ENCODE peak calls at places on chromosomes 5 and 9, in seven cellular contexts. T is astrocyte, O is ovary, Y is psoas muscle, Q is H9, H is left ventricle myocardium inferior, Z is mucosa of descending colon. R is an unnamed sample. For H3K4me1, the result is how much of the 10 kb centered on the place peaks cover.

GRCh38 chr9:116924462-116925110 is 237.5 kb downstream of the TRIM32 start:
- DNase-seq in Y (no peak), Q (no peak), O (no peak), H (no peak), Z (no peak), T (no peak), R (no peak)

GRCh38 chr5:169805527-169805934 is 168.5 kb downstream of the DOCK2 start:
- DNase-seq in Q (peak), Z (no peak), O (no peak), Y (no peak), H (no peak), T (peak), R (no peak)

GRCh38 chr5:56105511-56106372 is 111.0 kb upstream of the IL6ST start:
- DNase-seq in H (no peak), Q (no peak), T (no peak), Z (no peak), Y (no peak), O (no peak), R (no peak)

GRCh38 chr5:885529-885928 is 7.1 kb downstream of the BRD9 start:
- DNase-seq in Q (no peak), H (peak), T (no peak), O (no peak), Y (no peak), Z (no peak), R (no peak)

GRCh38 chr5:144697847-144698262 is 527.2 kb downstream of the KCTD16 start:
- DNase-seq in Y (no peak), T (peak), O (no peak), Z (no peak), Q (no peak), H (no peak), R (peak)

GRCh38 chr5:75054110-75054930 is 2.0 kb upstream of the GCNT4 start:
- DNase-seq in Q (peak), H (peak), T (peak), Z (peak), Y (peak), O (no peak), R (no peak)

GRCh38 chr9:4259489-4259888 is 40.4 kb downstream of the GLIS3 start:
- DNase-seq in Y (no peak), H (no peak), Z (no peak), T (no peak), Q (no peak), O (no peak), R (peak)

GRCh38 chr5:172106511-172107356 is 81.3 kb downstream of the STK10 start:
- DNase-seq in Z (no peak), Y (peak), Q (peak), O (peak), H (peak), T (no peak), R (peak)

GRCh38 chr5:124806026-124806856 is 59.8 kb upstream of the ZNF608 start:
- DNase-seq in T (peak), Q (peak), H (peak), Y (peak), O (peak), Z (peak), R (peak)

GRCh38 chr9:69542942-69543704 is 129.0 kb downstream of the APBA1 start:
- DNase-seq in H (peak), O (no peak), Q (peak), T (no peak), Y (no peak), Z (no peak), R (no peak)

GRCh38 chr5:88667187-88668141 is 215.5 kb downstream of the MEF2C start:
- DNase-seq in O (no peak), Z (no peak), Q (peak), Y (no peak), H (no peak), T (no peak), R (no peak)

GRCh38 chr9:107685901-107686300 is 196.3 kb upstream of the KLF4 start:
- DNase-seq in O (no peak), T (peak), Y (no peak), Z (no peak), Q (no peak), H (no peak), R (peak)

GRCh38 chr5:146448783-146449519 is 1.8 kb downstream of the TCERG1 start:
- DNase-seq in T (no peak), O (no peak), H (no peak), Y (no peak), Q (no peak), Z (no peak), R (no peak)

GRCh38 chr5:29833394-29833793 is 1360.1 kb upstream of the CDH6 start:
- DNase-seq in Z (no peak), Y (no peak), O (no peak), Q (no peak), T (no peak), H (no peak), R (no peak)

GRCh38 chr9:108673386-108673785 is 182.4 kb downstream of the ACTL7B start:
- DNase-seq in Y (no peak), T (peak), O (no peak), Q (no peak), Z (no peak), H (no peak), R (peak)

GRCh38 chr5:145948921-145949320 is 12.5 kb downstream of the SH3RF2 start:
- DNase-seq in H (no peak), Q (no peak), Z (no peak), O (no peak), Y (no peak), T (no peak), R (no peak)

GRCh38 chr9:124818431-124819281 is 34.6 kb upstream of the WDR38 start:
- DNase-seq in Q (peak), Y (no peak), T (peak), O (no peak), H (no peak), Z (peak), R (peak)

GRCh38 chr5:106959447-106959846 is 711.3 kb downstream of the EFNA5 start:
- DNase-seq in O (no peak), Z (no peak), H (no peak), T (peak), Y (no peak), Q (no peak), R (peak)

GRCh38 chr5:139371482-139372435 is 11.3 kb downstream of the SLC23A1 start:
- DNase-seq in T (peak), H (no peak), Z (no peak), Q (no peak), O (peak), Y (no peak), R (no peak)

GRCh38 chr9:130479587-130479986 is 34.8 kb downstream of the ASS1 start:
- DNase-seq in T (no peak), Z (no peak), H (no peak), O (no peak), Q (no peak), Y (no peak), R (no peak)

GRCh38 chr5:10209004-10209403 is 40.7 kb downstream of the ATPSCKMT start:
- DNase-seq in H (no peak), Q (no peak), Z (no peak), T (no peak), Y (no peak), O (no peak), R (no peak)
- H3K4me1 ChIP-seq in H (under half), Q (under half), Z (under half), T (under half), Y (under half), O (under half), R (under half)

DNA sequence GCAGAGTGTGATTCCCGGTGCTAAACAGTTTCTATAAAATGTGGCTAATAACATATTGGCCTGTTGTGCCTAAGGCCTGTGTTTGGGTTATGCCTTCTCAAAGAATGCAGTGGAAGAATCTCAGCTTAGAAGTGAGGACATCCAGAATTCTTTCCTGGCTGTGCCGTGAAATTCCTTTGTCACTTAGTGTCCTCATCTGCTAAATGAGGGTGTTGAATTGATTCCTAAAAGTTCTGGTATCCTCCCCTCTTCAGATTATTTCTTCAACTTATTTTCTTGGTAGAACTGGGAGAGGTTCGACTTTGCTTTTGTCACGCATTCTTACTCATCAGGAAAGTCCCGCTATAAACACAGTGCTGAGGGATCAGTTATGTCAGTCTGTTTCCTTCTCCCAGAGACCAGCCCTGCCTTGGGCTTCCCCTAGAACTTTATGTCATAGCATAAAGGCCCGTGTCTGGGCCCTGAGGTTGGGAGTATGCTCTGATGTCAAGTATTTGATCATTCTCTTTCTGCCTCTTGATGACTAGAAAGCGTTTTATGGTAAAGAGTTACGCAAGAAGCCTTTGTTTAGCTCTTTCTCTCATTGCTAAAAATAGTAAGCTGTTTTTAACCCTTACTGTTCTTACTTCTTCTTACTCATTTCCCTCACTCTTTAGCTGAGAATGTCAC is 29.5 kb downstream of the MTAP start:
- DNase-seq in Z (no peak), Y (no peak), O (no peak), H (no peak), Q (no peak), T (peak), R (peak)
- H3K4me1 ChIP-seq in Z (under half), Y (under half), O (under half), H (under half), Q (under half), T (under half), R (half or more)

GRCh38 chr5:135373747-135374515 is 25.1 kb downstream of the MACROH2A1 start:
- DNase-seq in Y (peak), O (no peak), Z (no peak), H (no peak), T (no peak), Q (no peak), R (peak)

GRCh38 chr5:135379052-135379654 is 19.9 kb downstream of the MACROH2A1 start:
- DNase-seq in Y (no peak), Q (no peak), O (no peak), Z (no peak), T (peak), H (no peak), R (peak)

GRCh38 chr5:135375040-135375439 is 24.0 kb downstream of the MACROH2A1 start:
- DNase-seq in H (no peak), Q (no peak), O (no peak), Z (no peak), T (no peak), Y (peak), R (no peak)

GRCh38 chr5:135376961-135377621 is 21.9 kb downstream of the MACROH2A1 start:
- DNase-seq in Z (no peak), T (no peak), H (no peak), Q (no peak), Y (no peak), O (no peak), R (no peak)

GRCh38 chr5:135377751-135378680 is 21.0 kb downstream of the MACROH2A1 start:
- DNase-seq in T (no peak), Q (no peak), Y (no peak), Z (no peak), O (no peak), H (no peak), R (no peak)
- H3K4me1 ChIP-seq in T (under half), Q (under half), Y (half or more), Z (under half), O (under half), H (half or more), R (under half)

GRCh38 chr9:93216072-93216364 is 32.1 kb downstream of the WNK2 start:
- DNase-seq in H (no peak), Y (no peak), Q (no peak), O (no peak), T (no peak), Z (no peak), R (no peak)

GRCh38 chr9:93217706-93218105 is 33.8 kb downstream of the WNK2 start:
- DNase-seq in Z (peak), Y (peak), Q (no peak), H (no peak), T (no peak), O (no peak), R (no peak)

GRCh38 chr9:93218671-93219420 is 34.9 kb downstream of the WNK2 start:
- DNase-seq in Y (no peak), H (no peak), Z (peak), O (no peak), Q (no peak), T (no peak), R (no peak)

GRCh38 chr9:93219692-93220091 is 35.8 kb downstream of the WNK2 start:
- DNase-seq in Q (no peak), Y (no peak), T (no peak), Z (peak), H (no peak), O (no peak), R (no peak)

DNA sequence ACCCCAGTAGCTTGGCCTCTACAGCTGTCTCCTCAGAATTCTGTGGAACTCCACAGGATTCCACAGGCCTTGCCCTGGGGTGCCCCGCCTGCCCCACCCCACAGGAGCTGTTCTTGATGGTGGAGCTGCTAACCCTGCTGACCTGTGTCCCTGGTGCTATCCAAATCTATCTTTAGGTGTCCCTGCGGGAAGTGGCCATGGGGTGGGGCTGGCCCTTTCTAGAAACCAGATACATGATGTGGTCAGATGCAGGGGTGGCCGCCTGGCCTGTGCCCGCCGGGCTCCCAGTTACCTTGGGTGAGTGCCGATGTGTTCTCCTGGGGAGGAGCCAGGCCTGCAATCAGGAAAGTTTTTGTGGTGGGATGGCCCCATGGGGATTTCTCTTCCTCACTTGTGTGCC is 34.2 kb downstream of the WNK2 start:
- DNase-seq in O (no peak), H (peak), T (no peak), Q (no peak), Y (peak), Z (peak), R (no peak)
- H3K4me1 ChIP-seq in O (under half), H (half or more), T (under half), Q (under half), Y (under half), Z (under half), R (under half)

DNA sequence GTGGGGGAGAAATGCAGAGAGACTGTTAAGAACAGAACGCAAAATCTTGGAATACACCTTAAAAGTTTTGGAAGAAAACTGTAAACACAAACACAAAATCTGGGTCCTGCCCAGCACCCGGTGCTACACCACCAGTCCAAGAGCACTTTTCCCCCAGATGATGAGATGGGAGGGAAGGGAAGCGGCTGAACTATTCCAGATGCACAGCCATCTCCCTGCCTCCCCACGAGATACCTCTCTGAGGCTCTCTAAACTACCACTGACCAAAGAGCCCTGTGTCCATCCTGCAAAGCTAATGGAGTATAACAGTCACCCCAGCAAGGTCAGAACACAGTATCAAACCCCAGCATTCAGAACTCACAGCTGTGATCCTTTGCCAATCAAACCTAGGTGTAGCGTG is 8.0 kb downstream of the SPARC start:
- DNase-seq in Q (no peak), H (no peak), Z (no peak), Y (no peak), O (no peak), T (peak), R (no peak)
- H3K4me1 ChIP-seq in Q (under half), H (half or more), Z (under half), Y (half or more), O (half or more), T (half or more), R (under half)

GRCh38 chr5:159183247-159183646 is 26.1 kb downstream of the RNF145 start:
- DNase-seq in Q (no peak), T (no peak), H (no peak), Z (no peak), Y (no peak), O (no peak), R (no peak)

GRCh38 chr5:159179556-159180305 is 29.6 kb downstream of the RNF145 start:
- DNase-seq in Z (no peak), T (no peak), H (no peak), Y (no peak), O (no peak), Q (no peak), R (no peak)

GRCh38 chr5:159182691-159183090 is 26.7 kb downstream of the RNF145 start:
- DNase-seq in Y (no peak), Q (no peak), Z (no peak), H (no peak), O (no peak), T (peak), R (no peak)

GRCh38 chr5:159178978-159179377 is 30.4 kb downstream of the RNF145 start:
- DNase-seq in T (peak), O (no peak), Z (no peak), H (no peak), Q (no peak), Y (no peak), R (peak)

GRCh38 chr5:159181152-159181551 is 28.2 kb downstream of the RNF145 start:
- DNase-seq in H (no peak), Q (no peak), Y (no peak), O (no peak), Z (no peak), T (no peak), R (no peak)
- H3K4me1 ChIP-seq in H (half or more), Q (under half), Y (under half), O (under half), Z (under half), T (half or more), R (half or more)

DNA sequence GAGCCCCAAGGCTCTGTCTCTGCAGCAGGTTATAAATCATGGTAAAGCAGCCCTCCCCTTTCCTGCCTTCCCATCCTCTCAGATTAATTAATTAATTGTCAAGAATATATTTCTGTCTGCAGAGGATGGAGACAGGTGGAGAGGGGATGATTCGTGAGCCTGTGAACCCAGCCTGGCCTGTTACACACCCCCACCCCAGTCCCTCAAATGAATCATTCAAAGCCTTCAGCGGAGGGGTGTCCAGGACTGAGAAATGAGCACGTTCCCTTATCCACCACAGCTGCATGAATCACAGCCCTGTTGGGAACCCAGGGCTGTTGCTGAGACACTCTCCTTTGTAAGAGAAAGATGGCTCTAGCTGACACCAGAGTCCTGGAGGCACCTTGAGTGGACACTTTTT is 56.0 kb downstream of the NIPAL4 start:
- DNase-seq in Y (peak), Q (no peak), Z (no peak), H (no peak), O (no peak), T (peak), R (no peak)
- H3K4me1 ChIP-seq in Y (under half), Q (under half), Z (under half), H (half or more), O (under half), T (half or more), R (under half)

GRCh38 chr5:72448368-72448767 is 58.8 kb downstream of the ZNF366 start:
- DNase-seq in T (no peak), H (no peak), Z (no peak), O (no peak), Q (no peak), Y (no peak), R (no peak)
- H3K4me1 ChIP-seq in T (under half), H (half or more), Z (under half), O (under half), Q (under half), Y (under half), R (under half)

GRCh38 chr9:99056186-99056585 is 48.7 kb upstream of the TGFBR1 start:
- DNase-seq in H (no peak), T (no peak), Z (no peak), Q (no peak), Y (no peak), O (no peak), R (no peak)
- H3K4me1 ChIP-seq in H (under half), T (half or more), Z (under half), Q (under half), Y (under half), O (under half), R (under half)

DNA sequence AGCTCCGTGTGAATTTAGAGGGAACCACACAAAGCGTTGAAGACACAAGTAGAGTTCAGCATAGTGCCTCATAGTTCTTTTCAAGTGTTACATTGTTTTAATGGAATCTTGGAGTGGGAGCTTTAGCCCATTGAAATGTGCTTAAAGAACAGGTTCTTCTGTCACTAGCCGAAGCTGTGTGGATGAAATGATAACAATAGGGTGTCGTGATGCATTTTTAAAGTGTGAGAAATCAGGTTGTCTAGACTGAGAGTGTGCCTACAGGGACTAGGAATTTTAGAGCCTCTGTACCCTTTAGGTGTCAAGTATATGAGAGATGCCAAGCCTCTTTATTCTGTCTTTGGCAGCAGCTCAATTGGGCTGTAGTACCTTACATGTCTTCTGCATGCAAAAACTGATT is 83.0 kb downstream of the NDUFS4 start:
- DNase-seq in Q (no peak), O (no peak), Y (no peak), Z (no peak), H (no peak), T (peak), R (peak)
- H3K4me1 ChIP-seq in Q (under half), O (under half), Y (under half), Z (under half), H (half or more), T (under half), R (under half)

R was measured in foreskin keratinocyte.